ENCODE peak calls at places on chromosomes 13 and 19, in four cellular contexts. M is HepG2, N is K562, R is GM12878. S is an unnamed sample.

GRCh38 chr13:20503088-20504083 is 22.3 kb downstream of the CRYL1 start:
- DNase-seq in M (no peak), N (no peak), R (no peak), S (no peak)

GRCh38 chr19:53808710-53809125 is 15.4 kb downstream of the NLRP12 start:
- DNase-seq in R (no peak), N (no peak), M (peak), S (peak)

GRCh38 chr13:41568990-41569387 is 111.6 kb downstream of the RGCC start:
- DNase-seq in N (no peak), M (no peak), R (no peak), S (no peak)

GRCh38 chr19:24166055-24166454 is 79.1 kb downstream of the ZNF254 start:
- DNase-seq in M (no peak), N (no peak), R (no peak), S (no peak)

GRCh38 chr13:51518847-51519246 is 65.4 kb upstream of the WDFY2 start:
- DNase-seq in M (no peak), R (no peak), N (no peak), S (no peak)

GRCh38 chr13:73939071-73939380 is 195.2 kb downstream of the KLF12 start:
- DNase-seq in N (no peak), R (no peak), M (no peak), S (no peak)

GRCh38 chr13:50334092-50334778 is 319.0 kb downstream of the KCNRG start:
- DNase-seq in M (no peak), R (no peak), N (no peak), S (no peak)

GRCh38 chr19:36963262-36963661 is 47.1 kb downstream of the ZNF568 start:
- DNase-seq in N (no peak), M (no peak), R (no peak), S (no peak)

GRCh38 chr19:37361994-37362393 is 8.9 kb upstream of the ZNF527 start:
- DNase-seq in N (no peak), M (no peak), R (no peak), S (no peak)

GRCh38 chr13:48801255-48801654 is 147.5 kb downstream of the CYSLTR2 start:
- DNase-seq in N (no peak), M (no peak), R (no peak), S (no peak)

GRCh38 chr13:30110301-30111070 is 196.9 kb downstream of the KATNAL1 start:
- DNase-seq in M (no peak), R (no peak), N (no peak), S (no peak)

GRCh38 chr13:99686157-99686572 is 184.9 kb downstream of the TM9SF2 start:
- DNase-seq in M (peak), R (no peak), N (peak), S (peak)

GRCh38 chr13:25171170-25171516 is 945 bp downstream of the AMER2 start:
- DNase-seq in R (no peak), N (no peak), M (no peak), S (no peak)

GRCh38 chr13:25168800-25169199 is 3.3 kb downstream of the AMER2 start:
- DNase-seq in N (no peak), M (no peak), R (no peak), S (no peak)

GRCh38 chr13:25170554-25171107 is 1.5 kb downstream of the AMER2 start:
- DNase-seq in M (no peak), R (no peak), N (no peak), S (peak)

GRCh38 chr13:25169356-25169755 is 2.7 kb downstream of the AMER2 start:
- DNase-seq in R (no peak), N (no peak), M (no peak), S (no peak)

DNA sequence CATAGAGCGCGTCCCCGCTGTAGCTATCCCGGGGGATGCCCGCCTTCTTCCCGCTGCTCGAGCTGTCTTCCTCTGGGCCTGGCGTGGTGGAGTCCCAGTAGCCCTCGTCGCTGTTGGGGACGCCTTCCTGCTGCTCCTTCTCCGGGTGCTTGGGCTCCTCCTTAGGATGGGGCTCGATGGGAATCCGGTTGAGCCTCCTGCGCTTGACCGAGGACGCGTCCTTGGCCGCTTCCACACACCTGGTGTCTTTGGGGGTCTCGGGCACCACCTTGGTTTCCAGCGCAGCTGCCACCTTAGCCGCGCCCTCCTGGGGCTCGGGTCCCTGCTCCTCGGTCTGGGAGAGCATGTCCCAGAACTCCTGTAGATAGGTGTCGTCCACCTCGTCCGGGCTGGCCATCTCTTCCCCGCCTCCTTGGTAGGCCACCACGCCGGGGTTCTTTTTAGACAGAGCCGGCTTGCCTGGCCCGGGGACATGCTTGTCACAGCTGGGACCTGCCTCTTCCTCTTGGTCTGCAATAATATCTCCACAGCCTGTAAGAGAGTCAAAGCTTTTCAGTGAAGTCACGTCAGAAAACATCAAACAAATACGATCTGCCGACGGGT is 2.0 kb downstream of the AMER2 start:
- DNase-seq in M (no peak), R (no peak), N (no peak), S (no peak)
- TF ChIP-seq ATF3 in M (no peak), R (no peak), N (no peak), S (no peak)

GRCh38 chr19:38933544-38933943 is 2.8 kb downstream of the MRPS12 start:
- DNase-seq in R (no peak), M (no peak), N (no peak), S (no peak)
- TF ChIP-seq ETV6 in R (no peak), M (no peak), N (no peak), S (no peak)

GRCh38 chr13:95140502-95140901 is 160.7 kb downstream of the ABCC4 start:
- DNase-seq in N (no peak), M (no peak), R (no peak), S (no peak)

GRCh38 chr13:95133498-95133897 is 167.8 kb downstream of the ABCC4 start:
- DNase-seq in R (no peak), M (no peak), N (no peak), S (no peak)

GRCh38 chr13:95136638-95137037 is 164.6 kb downstream of the ABCC4 start:
- DNase-seq in R (no peak), N (no peak), M (no peak), S (no peak)

GRCh38 chr13:95139186-95139585 is 162.1 kb downstream of the ABCC4 start:
- DNase-seq in N (no peak), R (no peak), M (no peak), S (no peak)

GRCh38 chr13:95137096-95137495 is 164.2 kb downstream of the ABCC4 start:
- DNase-seq in R (no peak), N (no peak), M (no peak), S (no peak)
- TF ChIP-seq MAX in R (no peak), N (no peak), M (no peak), S (no peak)

DNA sequence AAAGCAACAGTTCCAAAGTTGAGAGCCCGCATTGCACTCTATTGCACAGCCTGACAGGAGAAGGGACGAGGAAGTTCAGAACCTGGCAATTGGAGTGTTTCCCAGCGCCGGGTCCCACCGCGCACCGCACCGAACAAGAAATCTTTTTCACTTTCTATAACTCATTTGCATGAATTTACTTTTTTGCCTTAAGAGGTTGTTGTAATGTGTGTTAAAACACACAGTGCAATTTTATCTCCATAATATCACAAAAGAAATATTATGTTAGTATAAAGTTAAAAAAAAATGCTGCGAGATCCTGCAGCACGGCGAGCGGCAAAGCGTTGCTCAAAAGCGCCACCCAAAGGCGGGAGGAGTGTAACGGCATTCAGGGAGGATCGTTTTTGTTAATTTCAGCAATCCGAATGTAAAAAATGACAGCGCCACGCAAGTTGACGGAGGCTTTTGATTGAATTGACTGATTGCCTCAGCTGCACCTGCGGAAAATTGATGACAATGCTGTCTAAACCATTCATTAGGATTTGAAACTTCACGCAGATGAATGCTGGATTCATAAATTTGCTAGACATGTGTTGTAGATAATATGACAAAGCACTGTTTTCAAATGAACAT is 303.6 kb upstream of the ZNF507 start:
- DNase-seq in M (peak), R (no peak), N (peak), S (peak)
- TF ChIP-seq ATF3 in M (no peak), R (no peak), N (no peak), S (no peak)

GRCh38 chr19:30123109-30123508 is 181.1 kb downstream of the URI1 start:
- DNase-seq in N (no peak), R (no peak), M (no peak), S (no peak)
- TF ChIP-seq ETV6 in N (no peak), R (no peak), M (no peak), S (no peak)

GRCh38 chr19:50896591-50897190 is 14.5 kb downstream of the KLK4 start:
- DNase-seq in M (peak), N (peak), R (peak), S (no peak)
- TF ChIP-seq MAX in M (no peak), N (peak), R (peak), S (no peak)

GRCh38 chr13:101552797-101553196 is 100.3 kb downstream of the ITGBL1 start:
- DNase-seq in N (no peak), M (no peak), R (no peak), S (no peak)
- TF ChIP-seq ATF3 in N (no peak), M (no peak), R (no peak), S (no peak)

GRCh38 chr13:36131215-36131930 is at the start of gene DCLK1:
- DNase-seq in N (no peak), R (no peak), M (no peak), S (peak)
- TF ChIP-seq ETV6 in N (no peak), R (no peak), M (no peak), S (no peak)

GRCh38 chr13:40442191-40442590 is 224.2 kb downstream of the FOXO1 start:
- DNase-seq in N (no peak), M (no peak), R (no peak), S (no peak)

GRCh38 chr13:40439928-40440327 is 226.5 kb downstream of the FOXO1 start:
- DNase-seq in R (no peak), M (no peak), N (no peak), S (no peak)

GRCh38 chr13:40442826-40443225 is 223.6 kb downstream of the FOXO1 start:
- DNase-seq in R (no peak), M (peak), N (no peak), S (no peak)

GRCh38 chr13:40438999-40439797 is 227.2 kb downstream of the FOXO1 start:
- DNase-seq in M (no peak), R (no peak), N (no peak), S (no peak)

DNA sequence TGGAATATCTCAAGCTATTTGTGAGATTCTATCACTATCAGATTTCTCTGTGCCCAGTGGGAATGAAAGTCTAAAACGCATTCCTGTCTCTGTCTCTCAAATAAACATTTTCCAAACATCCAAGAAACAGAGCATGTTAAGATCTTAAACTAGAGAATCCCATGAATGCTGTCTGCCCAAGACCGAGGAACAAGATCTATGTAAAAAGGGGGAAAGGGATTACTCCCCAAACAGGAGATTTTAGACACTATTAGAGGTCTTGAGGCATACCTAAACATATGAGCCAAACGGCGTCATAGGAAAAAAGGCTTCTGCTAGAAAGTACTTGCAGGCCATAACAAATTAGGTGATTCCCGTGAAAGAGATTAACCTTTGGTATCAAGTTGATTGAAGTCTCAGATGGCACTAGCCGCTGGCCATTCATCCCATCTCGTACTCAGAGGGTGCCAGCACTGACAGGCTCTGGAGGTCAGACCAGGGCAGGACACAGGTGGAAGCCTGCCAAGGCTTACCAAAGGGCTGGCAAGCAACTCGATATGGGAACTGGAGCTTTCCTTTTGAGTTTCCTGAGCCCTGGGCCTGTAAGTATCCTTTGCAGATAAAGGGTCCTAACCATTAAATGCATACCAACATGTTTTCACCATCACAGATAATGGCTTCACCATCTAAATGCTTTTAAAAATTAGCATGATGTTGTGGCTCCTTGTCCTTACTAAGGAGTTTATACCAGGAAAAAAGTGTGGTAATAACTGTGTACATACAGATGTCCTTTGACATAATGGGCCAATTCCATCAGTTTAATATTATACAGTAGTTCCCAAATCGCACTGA is 225.2 kb downstream of the FOXO1 start:
- DNase-seq in M (no peak), N (no peak), R (no peak), S (no peak)
- TF ChIP-seq MAX in M (no peak), N (no peak), R (no peak), S (no peak)

DNA sequence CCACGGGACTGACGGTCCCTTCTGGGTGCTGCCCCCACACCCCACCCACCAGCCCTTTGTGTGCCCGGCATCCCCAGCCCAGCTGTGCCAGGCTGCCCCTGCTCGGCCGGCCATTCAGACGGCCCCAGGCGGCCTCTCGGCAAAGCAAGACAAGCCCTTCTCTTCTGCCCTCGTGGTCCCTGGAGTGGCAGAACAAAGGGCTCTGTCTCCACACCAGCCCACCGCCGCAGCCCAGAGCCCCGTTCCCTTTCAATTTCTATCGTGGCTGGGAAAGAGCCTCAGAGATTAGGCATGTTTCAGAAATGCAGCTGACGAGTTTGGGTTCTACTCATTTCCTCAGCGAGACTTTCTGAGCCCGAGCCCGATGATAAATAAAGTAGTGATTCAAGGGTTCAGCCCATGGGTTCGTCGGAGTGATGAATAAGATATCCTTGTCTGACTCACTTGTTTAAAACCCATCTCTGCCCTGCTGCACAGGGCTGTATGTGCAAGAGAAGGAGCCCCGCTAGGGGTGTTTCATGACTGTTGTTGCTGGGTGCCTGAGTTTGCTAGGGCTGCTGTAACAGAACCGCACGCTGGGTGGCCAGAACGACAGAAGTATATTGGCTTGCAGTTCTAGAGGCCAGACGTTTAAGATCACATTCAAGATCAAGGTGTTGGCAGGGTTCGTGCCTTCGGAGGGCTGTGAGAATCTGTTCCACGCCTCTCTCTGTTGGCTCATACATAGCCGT is 4.3 kb downstream of the MYO9B start:
- DNase-seq in R (peak), M (peak), N (no peak), S (no peak)
- TF ChIP-seq ATF3 in R (peak), M (no peak), N (no peak), S (no peak)